ENCODE peak calls at places on chromosomes 7 and 10, in ten cellular contexts. M, V, F, P, B, I, Y, R, N and C are unnamed samples.

GRCh38 chr7:75565129-75565528 is 73.0 kb downstream of the SPDYE5 start:
- DNase-seq in Y (no peak), F (no peak), M (no peak), R (no peak), P (peak), N (no peak), B (no peak), I (peak), V (peak), C (peak)

GRCh38 chr7:124480074-124480820 is 285.3 kb downstream of the GPR37 start:
- DNase-seq in P (no peak), N (no peak), V (no peak), F (no peak), R (peak), B (no peak), Y (peak), M (no peak), I (no peak), C (no peak)

GRCh38 chr10:25682203-25682950 is 251.7 kb upstream of the MYO3A start:
- DNase-seq in V (peak), Y (no peak), F (no peak), B (no peak), M (no peak), R (no peak), N (no peak), I (peak), P (peak), C (peak)

GRCh38 chr7:7221602-7222038 is 39.3 kb downstream of the C1GALT1 start:
- DNase-seq in M (no peak), V (peak), I (peak), Y (no peak), F (no peak), B (no peak), R (no peak), P (peak), N (no peak), C (no peak)

GRCh38 chr7:77482015-77482414 is 55.1 kb upstream of the PTPN12 start:
- DNase-seq in P (peak), F (peak), Y (no peak), I (no peak), M (peak), B (no peak), V (peak), N (no peak), R (no peak), C (no peak)

GRCh38 chr7:21113609-21114416 is 314.1 kb upstream of the SP4 start:
- DNase-seq in N (no peak), R (no peak), Y (no peak), B (no peak), I (no peak), F (no peak), M (no peak), V (no peak), P (no peak), C (no peak)

GRCh38 chr10:47266602-47267001 is 33.4 kb upstream of the GDF10 start:
- DNase-seq in B (no peak), F (no peak), Y (no peak), N (no peak), V (no peak), I (no peak), P (no peak), R (no peak), M (no peak), C (no peak)

GRCh38 chr7:73560035-73560835 is 2.7 kb upstream of the BCL7B start:
- DNase-seq in P (peak), V (peak), I (peak), R (no peak), F (no peak), N (no peak), B (no peak), M (no peak), Y (no peak), C (peak)

GRCh38 chr7:83267141-83267631 is 104.5 kb upstream of the PCLO start:
- DNase-seq in V (peak), M (no peak), I (no peak), B (peak), F (no peak), R (no peak), Y (no peak), P (peak), N (no peak), C (no peak)

GRCh38 chr10:125871341-125871740 is 9.8 kb downstream of the DHX32 start:
- DNase-seq in I (no peak), N (no peak), F (no peak), M (no peak), B (no peak), P (no peak), R (no peak), Y (no peak), V (peak), C (no peak)

GRCh38 chr10:34047389-34047788 is 712.9 kb upstream of the NRP1 start:
- DNase-seq in P (no peak), R (no peak), V (no peak), I (no peak), M (no peak), F (no peak), Y (no peak), N (no peak), B (no peak), C (no peak)

GRCh38 chr10:11192304-11193018 is 174.8 kb downstream of the CELF2 start:
- DNase-seq in F (no peak), R (no peak), Y (no peak), N (no peak), I (no peak), P (no peak), B (peak), M (no peak), V (no peak), C (no peak)

GRCh38 chr10:128734734-128735133 is 608.5 kb upstream of the MKI67 start:
- DNase-seq in N (no peak), Y (no peak), B (peak), V (no peak), M (no peak), P (no peak), I (no peak), R (no peak), F (no peak), C (no peak)

GRCh38 chr10:128734161-128734560 is 607.9 kb upstream of the MKI67 start:
- DNase-seq in I (no peak), N (no peak), R (no peak), F (no peak), Y (no peak), B (no peak), M (no peak), P (no peak), V (no peak), C (no peak)

GRCh38 chr10:128727114-128727513 is 600.9 kb upstream of the MKI67 start:
- DNase-seq in B (peak), M (no peak), P (no peak), R (no peak), Y (no peak), F (no peak), N (no peak), I (no peak), V (no peak), C (no peak)

GRCh38 chr10:128729910-128730420 is 603.7 kb upstream of the MKI67 start:
- DNase-seq in I (no peak), B (no peak), F (no peak), P (no peak), R (no peak), M (no peak), N (no peak), V (no peak), Y (no peak), C (no peak)

GRCh38 chr10:128730922-128731321 is 604.7 kb upstream of the MKI67 start:
- DNase-seq in Y (no peak), B (no peak), M (no peak), R (no peak), I (no peak), N (no peak), P (no peak), F (no peak), V (no peak), C (no peak)
- H3K4me3 ChIP-seq in Y (no peak), B (no peak), M (no peak), R (no peak), I (no peak), N (no peak), P (no peak), F (no peak), V (no peak), C (no peak)

GRCh38 chr10:51201947-51202346 is 127.7 kb downstream of the PRKG1 start:
- DNase-seq in M (peak), Y (no peak), P (no peak), R (no peak), V (no peak), F (no peak), N (no peak), I (no peak), B (no peak), C (no peak)
- H3K4me3 ChIP-seq in M (no peak), Y (no peak), P (no peak), R (no peak), V (no peak), F (no peak), N (no peak), I (no peak), B (no peak), C (no peak)

GRCh38 chr7:101486056-101486763 is 123.5 kb downstream of the COL26A1 start:
- DNase-seq in F (no peak), R (no peak), V (peak), Y (no peak), B (peak), I (no peak), M (no peak), N (no peak), P (peak), C (no peak)
- H3K4me3 ChIP-seq in F (no peak), R (no peak), V (no peak), Y (no peak), B (no peak), I (no peak), M (no peak), N (no peak), P (no peak), C (no peak)

GRCh38 chr10:82072124-82072523 is 197.1 kb downstream of the NRG3 start:
- DNase-seq in Y (no peak), F (no peak), P (no peak), I (no peak), M (no peak), B (no peak), V (no peak), N (no peak), R (no peak), C (no peak)

GRCh38 chr10:82075605-82076004 is 200.6 kb downstream of the NRG3 start:
- DNase-seq in N (no peak), P (no peak), Y (no peak), R (no peak), M (no peak), F (no peak), V (no peak), B (no peak), I (no peak), C (no peak)

GRCh38 chr10:82071231-82071630 is 196.2 kb downstream of the NRG3 start:
- DNase-seq in B (no peak), I (no peak), P (no peak), N (no peak), F (no peak), V (no peak), R (no peak), Y (no peak), M (no peak), C (no peak)
- H3K4me3 ChIP-seq in B (no peak), I (no peak), P (no peak), N (no peak), F (no peak), V (no peak), R (no peak), Y (no peak), M (no peak), C (no peak)

DNA sequence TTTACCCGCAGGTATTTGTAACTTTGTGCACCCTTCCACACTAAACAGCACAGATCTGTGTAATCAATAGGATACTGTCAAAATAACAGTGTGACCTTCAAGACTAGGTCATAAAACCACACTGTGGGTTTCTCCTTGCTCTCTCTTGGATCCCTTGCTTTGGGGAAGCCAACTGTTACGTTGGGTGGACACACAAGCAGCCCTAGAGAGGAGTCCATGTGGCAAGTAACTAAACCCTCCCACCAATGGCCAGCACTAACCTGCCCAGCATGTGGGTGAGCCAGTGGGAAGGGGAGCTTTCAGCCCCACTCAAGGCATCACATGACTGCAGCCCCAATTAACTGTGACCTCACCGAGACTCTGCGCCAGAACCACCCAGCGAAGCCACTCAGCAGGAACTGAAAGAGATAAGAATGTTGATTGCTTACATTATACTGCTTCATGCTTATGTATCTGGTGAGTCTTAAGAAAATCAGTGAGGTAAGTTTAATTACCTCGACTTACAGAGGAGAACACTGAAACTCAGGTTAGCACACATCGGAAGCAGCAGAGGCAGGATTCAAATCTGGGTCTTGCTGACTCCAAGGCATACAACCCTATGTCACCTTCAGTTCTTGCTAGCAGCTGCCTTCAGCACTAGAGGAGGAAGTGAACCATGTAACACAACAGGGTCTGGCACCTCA is 9.4 kb upstream of the ZC3HAV1 start:
- DNase-seq in F (no peak), P (peak), Y (no peak), M (peak), B (no peak), R (no peak), V (peak), N (peak), I (no peak), C (no peak)
- H3K4me3 ChIP-seq in F (no peak), P (no peak), Y (no peak), M (no peak), B (no peak), R (no peak), V (no peak), N (peak), I (no peak), C (no peak)

DNA sequence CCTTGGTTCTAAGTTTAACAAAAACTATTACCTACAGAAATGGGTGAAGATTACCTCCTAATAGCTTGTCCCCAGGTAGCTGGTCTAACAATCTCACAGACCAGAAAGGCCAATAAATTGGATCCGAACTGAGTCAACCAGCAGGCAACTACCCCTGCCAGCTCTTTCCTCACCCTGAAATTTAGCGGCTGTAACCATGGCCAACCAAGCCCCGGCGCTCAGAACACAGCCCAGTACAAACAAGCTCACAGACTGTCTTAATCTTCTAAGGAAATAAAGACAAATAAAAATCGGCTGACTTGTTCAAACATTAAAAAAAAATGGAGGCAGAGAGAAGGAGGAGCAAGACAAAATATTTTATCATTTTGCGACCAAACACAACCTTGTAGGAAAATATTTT is 312.8 kb upstream of the NPVF start:
- DNase-seq in B (no peak), I (no peak), N (no peak), R (no peak), Y (no peak), M (no peak), F (no peak), P (no peak), V (no peak), C (no peak)
- H3K4me3 ChIP-seq in B (no peak), I (no peak), N (no peak), R (no peak), Y (no peak), M (no peak), F (no peak), P (no peak), V (no peak), C (no peak)

DNA sequence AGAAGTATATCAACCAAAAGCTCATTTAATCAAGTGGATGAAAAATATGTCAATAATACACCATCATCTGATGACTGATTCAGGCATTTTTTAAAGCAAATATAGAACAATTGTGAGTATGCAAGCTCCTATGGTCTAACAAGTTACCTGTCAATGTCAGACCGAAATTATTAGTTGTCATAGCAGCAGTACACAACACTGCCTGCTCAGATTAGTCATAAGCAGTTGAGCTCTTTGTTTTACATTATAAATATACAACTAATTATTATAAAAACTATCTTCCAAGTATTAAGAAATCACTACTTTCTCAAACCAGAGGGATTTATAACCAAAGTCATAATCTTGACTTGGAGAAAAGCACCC is 219.9 kb downstream of the FAM107B start:
- DNase-seq in V (peak), B (no peak), I (peak), N (no peak), R (no peak), M (no peak), Y (no peak), P (no peak), F (no peak), C (no peak)
- H3K4me3 ChIP-seq in V (no peak), B (no peak), I (no peak), N (no peak), R (no peak), M (no peak), Y (no peak), P (no peak), F (no peak), C (no peak)

DNA sequence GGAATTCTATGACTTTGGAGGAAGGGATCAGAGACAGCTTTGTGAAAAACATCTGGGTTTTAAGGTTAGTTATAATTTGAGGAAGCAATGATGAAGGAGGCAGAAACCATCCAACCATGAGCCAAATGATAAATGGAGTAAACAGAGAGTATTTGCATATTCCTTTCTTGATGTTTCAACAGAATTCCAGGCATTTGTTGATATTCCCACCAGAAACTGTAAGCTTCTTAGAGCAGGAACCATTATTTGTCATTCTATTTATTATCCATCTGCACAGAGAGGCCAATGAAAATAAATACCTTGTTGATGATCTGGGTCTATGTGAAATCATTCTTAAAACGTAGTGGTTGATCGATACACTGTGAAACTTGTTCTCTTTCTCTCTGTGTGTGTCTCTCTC is 715.3 kb downstream of the INHBA start:
- DNase-seq in B (no peak), V (no peak), F (no peak), M (no peak), N (no peak), I (no peak), R (no peak), P (no peak), Y (no peak), C (no peak)
- H3K4me3 ChIP-seq in B (no peak), V (no peak), F (no peak), M (no peak), N (no peak), I (no peak), R (no peak), P (no peak), Y (no peak), C (no peak)

DNA sequence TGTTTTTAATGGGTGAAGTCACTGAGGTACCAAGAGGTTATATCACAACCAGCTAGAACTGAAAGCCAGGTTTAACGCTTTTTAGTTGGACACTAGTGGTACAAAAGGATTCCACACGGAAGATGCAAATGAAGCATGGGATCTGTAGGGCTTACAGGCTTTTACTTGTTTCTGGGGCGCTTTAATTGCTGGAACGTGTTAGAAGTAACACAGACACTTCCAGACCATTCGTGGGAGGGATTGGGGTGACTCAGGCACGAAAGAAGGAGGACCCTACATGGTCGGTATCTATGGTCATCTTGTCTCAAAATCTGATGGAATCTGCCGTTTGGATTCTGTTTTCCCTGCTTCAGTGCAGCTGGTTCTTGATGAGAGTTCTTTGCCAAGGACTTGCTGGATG is 1.0 kb downstream of the YKT6 start:
- DNase-seq in Y (no peak), N (no peak), V (peak), R (no peak), P (no peak), I (peak), F (no peak), M (no peak), B (peak), C (no peak)
- H3K4me3 ChIP-seq in Y (peak), N (peak), V (peak), R (peak), P (peak), I (peak), F (peak), M (peak), B (peak), C (no peak)